ENCODE peak calls at places on chromosome 21, in eight cellular contexts. R is H4, Q is left ventricle myocardium superior, Y is iPS-NIHi11, X is nucleus accumbens, I is NCI-H524, U is aorta, T is renal cortical epithelial cell. W is an unnamed sample.
A peak's percentile ranks its signal among the peaks of the same experiment; 100 is the strongest.

GRCh38 chr21:27036736-27037301 is 69.9 kb upstream of the ADAMTS5 start:
- DNase-seq in R (no peak), Q (no peak), Y (no peak), X (no peak), I (no peak), U (no peak), T (no peak), W (no peak)

GRCh38 chr21:46096997-46097825 is 701 bp upstream of the COL6A2 start:
- DNase-seq in R (no peak), Q (peak; percentile 30), Y (no peak), X (no peak), I (no peak), U (peak; percentile 77), T (no peak), W (no peak)

GRCh38 chr21:30234050-30234449 is 18.2 kb upstream of the CLDN8 start:
- DNase-seq in R (no peak), Q (no peak), Y (no peak), X (no peak), I (no peak), U (no peak), T (no peak), W (no peak)

GRCh38 chr21:37463083-37463780 is 96.7 kb downstream of the DYRK1A start:
- DNase-seq in R (peak; percentile 62), Q (no peak), Y (peak; percentile 44), X (no peak), I (no peak), U (no peak), T (peak; percentile 69), W (no peak)

GRCh38 chr21:35244514-35244913 is 195.4 kb upstream of the RUNX1 start:
- DNase-seq in R (no peak), Q (no peak), Y (no peak), X (no peak), I (no peak), U (no peak), T (peak; percentile 42), W (no peak)

GRCh38 chr21:36388835-36389234 is 3.6 kb downstream of the CHAF1B start:
- DNase-seq in R (no peak), Q (no peak), Y (peak; percentile 47), X (no peak), I (no peak), U (no peak), T (peak; percentile 65), W (no peak)

GRCh38 chr21:46459356-46460112 is 843 bp downstream of the DIP2A start:
- DNase-seq in R (no peak), Q (peak; percentile 69), Y (peak; percentile 38), X (no peak), I (peak; percentile 3), U (peak; percentile 81), T (peak; percentile 15), W (peak; percentile 68)

GRCh38 chr21:43361127-43361492 is 65.8 kb downstream of the SIK1 start:
- DNase-seq in R (no peak), Q (peak; percentile 68), Y (no peak), X (no peak), I (no peak), U (no peak), T (no peak), W (no peak)

GRCh38 chr21:27173052-27173451 is 206.2 kb upstream of the ADAMTS5 start:
- DNase-seq in R (no peak), Q (no peak), Y (no peak), X (no peak), I (no peak), U (no peak), T (no peak), W (no peak)

GRCh38 chr21:26925636-26926035 is 41.3 kb downstream of the ADAMTS5 start:
- DNase-seq in R (no peak), Q (no peak), Y (peak; percentile 18), X (no peak), I (no peak), U (no peak), T (no peak), W (no peak)

GRCh38 chr21:26374817-26375216 is 198.3 kb downstream of the CYYR1 start:
- DNase-seq in R (no peak), Q (no peak), Y (no peak), X (no peak), I (no peak), U (no peak), T (no peak), W (no peak)

GRCh38 chr21:34526236-34526617 is 14.2 kb upstream of the KCNE1 start:
- DNase-seq in R (no peak), Q (no peak), Y (no peak), X (no peak), I (no peak), U (no peak), T (no peak), W (no peak)

GRCh38 chr21:46356494-46357334 is 32.8 kb downstream of the PCNT start:
- DNase-seq in R (no peak), Q (peak; percentile 15), Y (no peak), X (no peak), I (no peak), U (no peak), T (no peak), W (peak; percentile 18)

GRCh38 chr21:26126168-26126553 is 44.4 kb downstream of the APP start:
- DNase-seq in R (no peak), Q (no peak), Y (no peak), X (no peak), I (no peak), U (no peak), T (no peak), W (no peak)

GRCh38 chr21:45170987-45171386 is 96.6 kb downstream of the ADARB1 start:
- DNase-seq in R (no peak), Q (no peak), Y (no peak), X (no peak), I (no peak), U (no peak), T (no peak), W (no peak)

GRCh38 chr21:19832551-19832950 is 1165.7 kb upstream of the NCAM2 start:
- DNase-seq in R (no peak), Q (no peak), Y (no peak), X (no peak), I (no peak), U (no peak), T (no peak), W (no peak)

GRCh38 chr21:44494956-44495355 is 39.6 kb downstream of the LRRC3 start:
- DNase-seq in R (no peak), Q (no peak), Y (no peak), X (no peak), I (no peak), U (no peak), T (no peak), W (no peak)

GRCh38 chr21:45502006-45502345 is 40.3 kb downstream of the SLC19A1 start:
- DNase-seq in R (no peak), Q (peak; percentile 25), Y (no peak), X (no peak), I (no peak), U (peak; percentile 67), T (no peak), W (no peak)